ENCODE peak calls at places on chromosomes 2 and 18, in five cellular contexts. X is endothelial cell of umbilical vein, J is fibroblast of mammary gland, W is adrenal gland, G is IMR-90. H is an unnamed sample.

GRCh38 chr2:102749938-102750337 is 11.9 kb upstream of the TMEM182 start:
- DNase-seq in J (no peak), W (no peak), G (no peak), X (no peak), H (no peak)

GRCh38 chr2:8552264-8552913 is 129.5 kb upstream of the ID2 start:
- DNase-seq in G (no peak), W (no peak), X (no peak), J (no peak), H (no peak)

GRCh38 chr2:10039658-10040410 is 3.5 kb upstream of the KLF11 start:
- DNase-seq in G (no peak), W (peak), J (peak), X (no peak), H (no peak)

GRCh38 chr2:219631925-219632757 is 4.7 kb downstream of the SLC4A3 start:
- DNase-seq in W (no peak), X (no peak), J (no peak), G (no peak), H (no peak)

GRCh38 chr18:32624182-32624723 is 148.6 kb downstream of the KLHL14 start:
- DNase-seq in W (no peak), J (no peak), X (no peak), G (no peak), H (no peak)

GRCh38 chr2:9968940-9969497 is 17.5 kb downstream of the GRHL1 start:
- DNase-seq in W (no peak), G (no peak), X (no peak), J (no peak), H (no peak)

GRCh38 chr2:7709907-7710306 is 792.7 kb downstream of the RNF144A start:
- DNase-seq in G (peak), X (no peak), J (peak), W (no peak), H (no peak)

GRCh38 chr2:144325086-144325485 is 194.8 kb downstream of the ZEB2 start:
- DNase-seq in W (no peak), J (no peak), X (no peak), G (no peak), H (no peak)

DNA sequence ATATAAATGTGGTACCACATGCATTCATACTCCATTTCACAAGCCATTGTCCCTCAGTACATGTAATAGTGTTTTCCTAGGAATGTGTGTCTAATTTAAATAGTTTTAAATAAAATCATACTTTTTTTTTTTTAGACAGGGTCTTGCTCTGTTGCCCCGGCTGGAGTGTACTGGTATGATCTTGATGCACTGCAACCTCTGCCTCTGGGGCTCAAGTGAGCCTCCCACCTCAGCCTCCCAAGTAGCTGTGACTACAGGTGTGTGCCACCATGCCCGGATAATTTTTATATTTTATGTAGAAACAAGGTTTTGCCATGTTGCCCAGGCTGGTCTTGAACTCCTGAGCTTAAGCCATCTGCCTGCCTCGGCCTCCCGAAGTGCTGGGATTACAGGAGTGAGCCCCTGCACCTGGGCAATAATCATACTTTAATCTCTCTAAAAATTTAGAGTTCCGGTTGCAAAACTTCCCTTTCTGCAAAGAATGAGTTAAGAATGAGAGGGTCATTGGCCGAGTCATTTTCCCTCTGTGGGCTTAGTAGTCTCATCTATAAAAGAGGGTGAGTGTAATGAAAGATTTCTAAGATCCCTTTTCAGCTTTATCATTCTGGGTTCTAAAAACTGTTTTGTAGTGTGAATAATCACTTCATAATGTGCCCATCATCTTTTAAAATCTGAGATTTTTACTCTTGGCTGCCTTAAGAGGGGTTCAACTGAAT is 116.0 kb upstream of the PELI1 start:
- DNase-seq in G (no peak), J (no peak), X (no peak), W (no peak), H (no peak)
- H3K4me3 ChIP-seq in G (no peak), J (no peak), X (no peak), W (no peak), H (no peak)

GRCh38 chr2:239793851-239794250 is 231.3 kb downstream of the NDUFA10 start:
- DNase-seq in W (peak), G (no peak), J (no peak), X (no peak), H (no peak)
- TF ChIP-seq CTCF in W (no peak), G (no peak), J (no peak), X (no peak), H (no peak)

GRCh38 chr2:130385709-130386108 is 29.9 kb downstream of the PTPN18 start:
- DNase-seq in X (no peak), G (no peak), J (no peak), W (no peak), H (no peak)
- H3K4me3 ChIP-seq in X (no peak), G (no peak), J (no peak), W (no peak), H (no peak)

GRCh38 chr2:1658394-1659151 is 85.7 kb downstream of the PXDN start:
- DNase-seq in G (no peak), J (no peak), W (no peak), X (no peak), H (no peak)

GRCh38 chr2:1655461-1655860 is 88.9 kb downstream of the PXDN start:
- DNase-seq in J (no peak), X (no peak), W (no peak), G (no peak), H (no peak)

GRCh38 chr2:1656961-1657841 is 87.1 kb downstream of the PXDN start:
- DNase-seq in X (no peak), J (no peak), W (no peak), G (no peak), H (no peak)

GRCh38 chr2:1654696-1655374 is 89.5 kb downstream of the PXDN start:
- DNase-seq in J (no peak), W (no peak), X (no peak), G (no peak), H (no peak)

DNA sequence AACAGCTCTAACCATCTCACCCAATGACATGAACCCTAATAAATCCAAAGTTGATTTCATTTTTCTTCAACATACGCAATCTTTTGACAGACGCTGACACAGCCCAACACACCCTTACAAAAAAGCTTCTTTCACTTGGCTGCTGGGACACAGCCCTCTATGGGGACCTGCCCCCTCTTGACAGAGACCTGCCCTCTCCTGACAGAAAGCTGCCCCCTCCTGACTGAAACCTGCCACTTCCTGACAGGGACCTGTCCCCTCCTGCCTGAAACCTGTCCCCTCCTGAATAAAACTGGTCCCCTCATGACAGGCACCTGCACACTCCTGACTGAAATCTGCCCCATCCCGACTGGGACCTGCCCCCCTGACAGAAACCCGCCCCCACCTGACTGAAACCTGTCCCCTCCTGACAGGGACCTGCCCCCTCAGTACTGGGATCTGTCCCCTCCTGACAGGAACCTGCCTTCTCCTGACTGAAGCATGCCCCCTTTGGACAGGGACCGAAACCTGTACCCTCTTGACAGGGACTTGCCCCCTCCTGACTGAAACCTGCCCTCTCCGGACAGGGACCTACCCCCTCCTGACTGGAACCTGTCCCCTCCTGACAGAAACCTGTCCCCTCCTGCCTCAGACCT is 87.9 kb downstream of the PXDN start:
- DNase-seq in X (no peak), J (no peak), G (no peak), W (no peak), H (no peak)
- TF ChIP-seq CTCF in X (no peak), J (no peak), G (no peak), W (no peak), H (no peak)

DNA sequence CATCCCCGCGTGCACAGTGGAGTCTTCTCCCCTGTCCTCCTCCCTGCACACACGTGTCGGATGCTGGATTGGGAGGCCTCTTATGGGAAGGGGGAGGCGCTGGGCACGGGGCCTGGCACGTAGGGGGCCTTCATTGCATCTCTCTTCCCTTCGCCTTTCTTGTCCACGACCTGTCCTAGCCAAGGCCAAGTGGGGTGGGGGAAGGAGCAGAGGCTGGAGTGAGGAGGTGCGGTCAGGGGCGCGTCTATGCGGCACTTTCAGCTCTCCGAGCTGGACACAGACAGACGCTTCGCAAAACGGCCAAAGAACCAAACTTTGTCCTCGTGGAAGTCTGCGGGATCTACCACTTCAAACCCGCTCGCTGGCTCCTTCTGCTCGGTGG is 13.4 kb downstream of the ALPG start:
- DNase-seq in X (no peak), G (no peak), J (no peak), W (no peak), H (no peak)
- H3K4me3 ChIP-seq in X (no peak), G (no peak), J (no peak), W (no peak), H (no peak)

H was measured in fibroblast of pulmonary artery.